ENCODE peak calls at places on chromosomes 3 and 15, in six cellular contexts. N is SW 1271; P is activated T-cell treated with anti-CD3 and anti-CD28 coated beads, Interleukin-2, amount 50 U/mL, for 48 hours; S is GM23248; B is activated T-helper 1 cell treated with anti-CD3 and anti-CD28 coated beads, Interleukin-2, amount 50 U/mL, for 16 hours; J is mesothelial cell of epicardium. R is an unnamed sample.

GRCh38 chr15:93476491-93477176 is 387.6 kb upstream of the RGMA start:
- DNase-seq in N (no peak), P (no peak), J (no peak), B (no peak), S (no peak), R (no peak)

GRCh38 chr3:197792019-197792647 is 1.1 kb downstream of the LRCH3 start:
- DNase-seq in J (no peak), P (peak), B (no peak), N (peak), S (peak), R (no peak)

GRCh38 chr3:56291244-56291680 is 177.0 kb downstream of the ERC2 start:
- DNase-seq in J (no peak), N (no peak), S (peak), P (peak), B (no peak), R (no peak)

GRCh38 chr3:87145553-87145952 is 81.6 kb upstream of the CHMP2B start:
- DNase-seq in B (no peak), N (peak), S (peak), J (no peak), P (peak), R (no peak)

GRCh38 chr3:127339943-127340861 is 52.4 kb upstream of the PRR20G start:
- DNase-seq in S (no peak), N (no peak), J (no peak), B (no peak), P (no peak), R (no peak)

GRCh38 chr3:85020828-85021227 is 62.0 kb downstream of the CADM2 start:
- DNase-seq in N (no peak), S (no peak), P (no peak), J (no peak), B (no peak), R (no peak)

GRCh38 chr15:74156678-74157411 is 16.7 kb upstream of the ISLR start:
- DNase-seq in P (no peak), S (peak), B (no peak), N (no peak), J (no peak), R (no peak)

GRCh38 chr3:47433796-47434195 is 41.9 kb downstream of the SCAP start:
- DNase-seq in B (no peak), S (no peak), P (no peak), J (no peak), N (no peak), R (peak)

GRCh38 chr3:113531826-113532697 is at the start of gene SIDT1:
- DNase-seq in P (peak), J (no peak), N (no peak), S (peak), B (peak), R (no peak)

GRCh38 chr3:57160731-57161086 is 4.4 kb downstream of the IL17RD start:
- DNase-seq in P (no peak), B (no peak), S (no peak), N (no peak), J (no peak), R (no peak)